ENCODE peak calls at places on chromosome 3, in eight cellular contexts. O, A, S, Y, Q, G, K and Z are unnamed samples.
A peak's percentile ranks its signal among the peaks of the same experiment; 100 is the strongest.

GRCh38 chr3:53941945-53942344 is 50.3 kb upstream of the SELENOK start:
- DNase-seq in G (no peak), A (no peak), Y (no peak), K (no peak), S (no peak), O (no peak), Q (no peak), Z (no peak)

GRCh38 chr3:69160525-69160924 is 38.1 kb upstream of the LMOD3 start:
- DNase-seq in G (no peak), Y (no peak), A (no peak), K (no peak), O (no peak), Q (no peak), S (no peak), Z (no peak)

GRCh38 chr3:129622933-129623332 is 16.5 kb upstream of the PLXND1 start:
- DNase-seq in O (no peak), A (no peak), G (no peak), Y (no peak), Q (no peak), K (no peak), S (peak; percentile 77), Z (no peak)

GRCh38 chr3:149723781-149724180 is 28.5 kb downstream of the COMMD2 start:
- DNase-seq in Y (no peak), Q (no peak), G (no peak), O (no peak), A (no peak), K (no peak), S (no peak), Z (no peak)

GRCh38 chr3:36895488-36896409 is 49.1 kb downstream of the TRANK1 start:
- DNase-seq in Y (no peak), G (no peak), O (no peak), A (no peak), S (no peak), Q (no peak), K (no peak), Z (no peak)

GRCh38 chr3:64104691-64105101 is 81.4 kb upstream of the PSMD6 start:
- DNase-seq in K (no peak), Y (peak; percentile 13), G (no peak), A (no peak), Q (no peak), O (no peak), S (no peak), Z (no peak)

GRCh38 chr3:183427206-183428139 is 946 bp downstream of the MCF2L2 start:
- DNase-seq in O (no peak), S (no peak), G (no peak), Y (no peak), K (no peak), A (no peak), Q (no peak), Z (no peak)

GRCh38 chr3:150887031-150887430 is 18.2 kb downstream of the MINDY4B start:
- DNase-seq in S (no peak), Y (no peak), Q (no peak), O (no peak), K (no peak), G (no peak), A (no peak), Z (no peak)

GRCh38 chr3:54827056-54827687 is 100.7 kb downstream of the LRTM1 start:
- DNase-seq in Y (no peak), S (no peak), Q (no peak), K (no peak), A (no peak), G (no peak), O (no peak), Z (no peak)

GRCh38 chr3:72888546-72889309 is 882 bp downstream of the GXYLT2 start:
- DNase-seq in K (peak; percentile 53), Q (peak; percentile 24), G (no peak), A (no peak), S (no peak), O (peak; percentile 58), Y (no peak), Z (no peak)

GRCh38 chr3:79140718-79141117 is 627.1 kb downstream of the ROBO1 start:
- DNase-seq in A (no peak), O (no peak), Q (no peak), G (no peak), Y (no peak), K (no peak), S (no peak), Z (no peak)

GRCh38 chr3:134762016-134762415 is 33.0 kb upstream of the EPHB1 start:
- DNase-seq in O (no peak), Y (no peak), K (peak; percentile 14), G (no peak), A (no peak), S (no peak), Q (no peak), Z (no peak)

GRCh38 chr3:195154793-195155535 is 116.0 kb downstream of the XXYLT1 start:
- DNase-seq in O (peak; percentile 92), Y (no peak), A (no peak), Q (peak; percentile 70), S (no peak), G (peak; percentile 98), K (no peak), Z (peak; percentile 94)

GRCh38 chr3:21041621-21042020 is 709.4 kb downstream of the ZNF385D start:
- DNase-seq in A (no peak), Q (no peak), G (no peak), K (no peak), O (no peak), S (no peak), Y (no peak), Z (no peak)

GRCh38 chr3:75192065-75192658 is 472.0 kb upstream of the FRG2C start:
- DNase-seq in G (no peak), Y (peak; percentile 37), K (peak; percentile 82), S (no peak), A (no peak), O (no peak), Q (peak; percentile 56), Z (peak; percentile 28)

GRCh38 chr3:50571486-50571885 is 2.2 kb downstream of the HEMK1 start:
- DNase-seq in Y (no peak), O (no peak), K (no peak), S (no peak), A (no peak), G (no peak), Q (no peak), Z (no peak)

GRCh38 chr3:107065094-107065861 is 312.0 kb upstream of the CCDC54 start:
- DNase-seq in K (no peak), G (no peak), Q (no peak), Y (no peak), O (peak; percentile 21), A (no peak), S (no peak), Z (no peak)

GRCh38 chr3:170062068-170062467 is 24.3 kb downstream of the GPR160 start:
- DNase-seq in Y (no peak), Q (no peak), G (no peak), S (no peak), A (no peak), K (no peak), O (no peak), Z (no peak)

DNA sequence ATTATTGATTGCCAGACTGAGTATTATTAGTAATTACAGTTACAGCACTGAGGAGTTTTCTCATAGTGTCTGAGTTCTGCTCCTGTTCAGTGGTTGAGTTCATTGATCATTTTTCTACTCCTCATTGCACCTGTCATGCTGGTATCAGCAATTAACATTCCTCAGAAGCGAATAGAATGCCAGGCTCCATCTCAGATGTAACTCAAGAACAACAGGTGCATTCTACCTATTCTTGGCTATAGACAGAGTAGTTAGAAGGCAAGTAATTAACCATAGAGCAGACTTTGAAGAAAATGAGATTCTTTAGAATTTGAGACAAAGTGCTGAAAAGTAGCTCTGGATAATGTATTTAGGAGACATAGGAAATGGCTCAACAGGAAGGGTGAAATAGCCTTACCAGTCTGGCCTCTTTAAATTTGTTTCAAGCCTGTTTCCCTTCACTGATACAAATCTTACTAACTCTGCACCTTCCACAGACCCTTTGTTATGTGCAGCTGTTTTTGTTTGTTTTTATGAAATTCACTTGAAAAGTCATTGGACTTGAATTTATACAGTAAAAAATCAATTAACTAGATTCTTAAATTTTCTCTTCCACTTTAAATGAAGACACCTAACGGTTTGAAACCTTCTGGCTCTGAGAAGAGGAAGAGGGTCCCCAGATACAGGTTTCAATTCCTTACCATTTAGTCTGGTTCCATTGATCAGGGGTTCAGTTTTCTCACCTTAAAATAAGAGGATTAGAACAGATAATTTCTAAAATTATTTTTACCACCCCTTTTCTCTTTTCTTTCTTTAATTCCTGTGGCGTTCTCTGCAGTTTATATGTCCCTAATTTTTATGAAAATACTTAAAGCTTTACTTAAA is 109.6 kb downstream of the FNDC3B start:
- DNase-seq in S (no peak), A (no peak), O (no peak), G (no peak), K (no peak), Q (no peak), Y (no peak), Z (no peak)
- H3K4me1 ChIP-seq in S (peaks cover 21% of the 10 kb centered on the region), A (peaks cover 54% of the 10 kb centered on the region), O (peaks cover 11% of the 10 kb centered on the region), G (peaks cover 40% of the 10 kb centered on the region), K (peaks cover 14% of the 10 kb centered on the region), Q (peaks cover 9% of the 10 kb centered on the region), Y (peaks cover 79% of the 10 kb centered on the region), Z (peaks cover 25% of the 10 kb centered on the region)

DNA sequence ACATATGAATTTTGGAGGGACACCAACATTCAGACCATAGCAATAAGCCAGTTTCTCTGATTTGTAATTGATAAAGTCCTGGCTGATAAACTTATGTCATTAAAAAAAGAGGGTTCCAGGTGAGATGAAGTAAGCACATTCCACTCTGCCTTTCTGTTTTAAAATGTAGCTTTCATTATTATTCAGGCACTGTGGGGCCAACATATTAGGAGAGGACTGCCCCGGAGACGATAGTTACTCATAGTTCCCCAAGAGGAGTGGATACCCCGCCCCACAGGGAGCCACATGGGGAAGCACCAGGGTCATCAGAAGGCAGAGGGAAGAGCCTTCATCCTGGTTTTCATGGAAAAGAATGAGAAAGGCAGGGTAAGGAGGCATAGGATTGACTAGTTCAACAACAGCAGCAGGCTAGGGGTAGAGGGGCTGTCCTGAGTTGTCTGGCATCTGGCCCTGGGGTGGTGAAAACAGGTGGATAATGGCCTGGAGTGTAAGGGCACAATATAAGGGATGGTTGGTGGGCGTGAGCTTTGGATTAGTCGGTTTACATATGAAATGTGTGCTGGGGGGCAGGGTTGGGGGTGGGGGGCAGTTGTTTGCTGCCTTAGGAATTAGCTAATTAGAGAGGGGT is 78.7 kb upstream of the PROK2 start:
- DNase-seq in O (no peak), A (no peak), Y (no peak), Q (no peak), G (no peak), S (no peak), K (no peak), Z (no peak)
- TF ChIP-seq EP300 in O (no peak), A (no peak), Y (no peak), Q (no peak), G (no peak), S (no peak), K (no peak), Z (no peak)

GRCh38 chr3:109336272-109336957 is 931 bp downstream of the DPPA4 start:
- DNase-seq in A (no peak), S (no peak), O (no peak), Y (no peak), K (no peak), G (no peak), Q (no peak), Z (no peak)
- H3K27ac ChIP-seq in A (no peak overlapping the region), S (no peak overlapping the region), O (no peak overlapping the region), Y (no peak overlapping the region), K (peak overlapping the region; percentile 67), G (no peak overlapping the region), Q (no peak overlapping the region), Z (no peak overlapping the region)

DNA sequence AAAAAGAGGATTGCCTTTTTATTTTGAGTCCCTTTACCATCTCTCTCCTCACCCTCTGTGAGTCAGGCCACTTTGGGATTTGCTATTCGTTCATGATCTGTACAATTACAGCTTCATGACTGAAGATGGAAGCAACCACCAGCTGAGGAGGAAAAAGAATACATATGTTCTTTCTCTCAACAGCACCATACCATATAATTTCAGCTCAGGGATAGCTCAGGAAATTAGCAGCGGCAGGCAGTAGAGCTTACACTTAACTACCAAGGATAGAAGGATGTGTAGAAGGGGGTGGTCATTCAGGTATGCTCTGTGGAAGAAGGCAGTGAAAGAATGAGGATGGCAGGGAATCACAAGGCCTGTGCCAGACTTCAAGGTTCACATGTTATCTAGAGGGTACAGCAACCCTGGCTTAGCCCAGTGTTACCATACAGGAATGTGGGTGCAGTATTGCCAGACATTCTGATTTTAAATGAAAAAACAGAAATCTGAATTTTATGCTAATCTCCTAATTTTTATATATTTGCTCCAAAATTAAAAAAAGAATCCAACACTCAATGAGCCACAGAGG is 17.9 kb downstream of the PLS1 start:
- DNase-seq in A (no peak), Y (no peak), G (no peak), S (no peak), Q (no peak), K (no peak), O (no peak), Z (no peak)
- H3K4me1 ChIP-seq in A (no peaks in the 10 kb centered on the region), Y (peaks cover 52% of the 10 kb centered on the region), G (no peaks in the 10 kb centered on the region), S (no peaks in the 10 kb centered on the region), Q (peaks cover 11% of the 10 kb centered on the region), K (peaks cover 2% of the 10 kb centered on the region), O (no peaks in the 10 kb centered on the region), Z (no peaks in the 10 kb centered on the region)